ENCODE peak calls at places on chromosomes 4 and X, in six cellular contexts. E is HEK293T; B is stimulated activated CD4-positive, alpha-beta T cell treated with anti-CD3 and anti-CD28 coated beads, Interleukin-12 subunit alpha, Interleukin-12 subunit beta, amount 100 ng/mL, for 24 hours; I is midbrain; S is BE2C; Z is activated naive CD4-positive, alpha-beta T cell. A is an unnamed sample.
A peak's percentile ranks its signal among the peaks of the same experiment; 100 is the strongest.

GRCh38 chrX:69032601-69033000 is 132.7 kb downstream of the PJA1 start:
- DNase-seq in Z (no peak), E (peak; percentile 7), B (no peak), I (no peak), S (no peak), A (no peak)

GRCh38 chrX:31092970-31093638 is 21.3 kb upstream of the FTHL17 start:
- DNase-seq in I (no peak), B (no peak), E (no peak), S (no peak), Z (no peak), A (no peak)

GRCh38 chr4:183096276-183096965 is 2.6 kb upstream of the WWC2 start:
- DNase-seq in E (no peak), Z (no peak), I (no peak), B (no peak), S (no peak), A (no peak)

GRCh38 chr4:54281060-54281781 is 52.1 kb downstream of the PDGFRA start:
- DNase-seq in I (no peak), E (no peak), Z (no peak), B (no peak), S (no peak), A (peak; percentile 90)

GRCh38 chr4:120066182-120066524 is 495 bp downstream of the MAD2L1 start:
- DNase-seq in B (no peak), Z (no peak), I (no peak), E (peak; percentile 44), S (no peak), A (no peak)

GRCh38 chrX:50629774-50630173 is 159.1 kb upstream of the DGKK start:
- DNase-seq in I (no peak), Z (no peak), E (no peak), S (no peak), B (no peak), A (no peak)

GRCh38 chrX:115345654-115346014 is 56.1 kb downstream of the LUZP4 start:
- DNase-seq in I (no peak), E (no peak), B (no peak), Z (no peak), S (no peak), A (no peak)

GRCh38 chr4:10051536-10052135 is 30.3 kb upstream of the SLC2A9 start:
- DNase-seq in S (no peak), I (no peak), B (no peak), Z (no peak), E (no peak), A (no peak)

GRCh38 chr4:3762264-3762663 is 3.9 kb upstream of the ADRA2C start:
- DNase-seq in B (no peak), Z (no peak), S (no peak), E (no peak), I (no peak), A (no peak)

GRCh38 chr4:140567722-140568121 is 1.0 kb downstream of the UCP1 start:
- DNase-seq in I (no peak), S (peak; percentile 23), Z (no peak), E (peak; percentile 14), B (no peak), A (no peak)

GRCh38 chrX:29447867-29448266 is 767.5 kb upstream of the MAGEB2 start:
- DNase-seq in I (no peak), B (no peak), S (no peak), Z (no peak), E (no peak), A (no peak)

GRCh38 chrX:4484266-4484665 is 770.8 kb upstream of the PRKX start:
- DNase-seq in E (no peak), B (no peak), I (no peak), S (no peak), Z (no peak), A (no peak)

GRCh38 chr4:128525939-128526630 is 238.5 kb upstream of the PGRMC2 start:
- DNase-seq in B (no peak), I (no peak), Z (no peak), E (no peak), S (no peak), A (no peak)

GRCh38 chr4:47838445-47838844 is 578 bp upstream of the CORIN start:
- DNase-seq in I (no peak), B (no peak), E (no peak), S (no peak), Z (no peak), A (no peak)

GRCh38 chr4:76977731-76978350 is 28.3 kb downstream of the SEPTIN11 start:
- DNase-seq in B (no peak), E (no peak), S (no peak), Z (no peak), I (no peak), A (no peak)

GRCh38 chr4:100299019-100299418 is 108.8 kb upstream of the DDIT4L start:
- DNase-seq in B (no peak), I (no peak), Z (no peak), S (no peak), E (no peak), A (no peak)

GRCh38 chr4:22962186-22962786 is 269.5 kb downstream of the GBA3 start:
- DNase-seq in E (no peak), S (no peak), I (no peak), Z (no peak), B (no peak), A (no peak)

GRCh38 chrX:150456466-150456865 is 93.3 kb downstream of the MAMLD1 start:
- DNase-seq in B (no peak), E (no peak), Z (no peak), S (no peak), I (no peak), A (no peak)

GRCh38 chrX:110284159-110284558 is 33.7 kb downstream of the AMMECR1 start:
- DNase-seq in I (no peak), B (no peak), Z (no peak), S (no peak), E (no peak), A (no peak)

GRCh38 chr4:101037249-101037648 is 310.1 kb downstream of the PPP3CA start:
- DNase-seq in S (no peak), Z (no peak), I (no peak), E (no peak), B (no peak), A (no peak)

GRCh38 chrX:132594129-132594528 is 105.3 kb upstream of the MBNL3 start:
- DNase-seq in E (no peak), Z (no peak), S (no peak), B (no peak), I (no peak), A (no peak)

GRCh38 chr4:19580090-19580489 is 671.6 kb upstream of the SLIT2 start:
- DNase-seq in B (no peak), Z (no peak), I (no peak), S (no peak), E (no peak), A (no peak)

GRCh38 chrX:48180811-48181210 is 15.8 kb downstream of the SSX5 start:
- DNase-seq in Z (no peak), E (no peak), I (no peak), B (no peak), S (no peak), A (no peak)

GRCh38 chrX:140572724-140573123 is 67.9 kb upstream of the SOX3 start:
- DNase-seq in Z (no peak), I (peak; percentile 57), E (peak; percentile 59), B (no peak), S (peak; percentile 34), A (peak; percentile 26)

GRCh38 chrX:113473418-113473817 is 632.8 kb upstream of the AMOT start:
- DNase-seq in B (no peak), I (no peak), E (no peak), Z (no peak), S (no peak), A (no peak)

GRCh38 chr4:85966308-85966882 is 393.5 kb downstream of the MAPK10 start:
- DNase-seq in E (no peak), Z (no peak), I (no peak), B (no peak), S (no peak), A (no peak)